ENCODE peak calls at places on chromosome 19, in nine cellular contexts. P is vagina, U is right lobe of liver, O is uterus, Q is Peyer's patch, C is body of pancreas, E is ovary, S is HCT116, W is K562. Y is an unnamed sample.

GRCh38 chr19:46776927-46777911 is 11.2 kb downstream of the SLC1A5 start:
- DNase-seq in W (peak; percentile 68), Q (no peak), E (no peak), C (no peak), U (no peak), O (no peak), S (no peak), P (no peak), Y (peak; percentile 51)

GRCh38 chr19:50025794-50026549 is at the start of gene ZNF473:
- DNase-seq in C (peak; percentile 95), S (no peak), E (peak; percentile 95), O (peak; percentile 93), W (peak; percentile 96), P (no peak), Q (peak; percentile 98), U (peak; percentile 95), Y (peak; percentile 98)

GRCh38 chr19:56125806-56126590 is 4.9 kb upstream of the ZNF787 start:
- DNase-seq in Q (no peak), O (no peak), W (peak; percentile 92), S (no peak), C (peak; percentile 81), E (no peak), P (no peak), U (no peak), Y (peak; percentile 97)

GRCh38 chr19:34669305-34669704 is 7.7 kb downstream of the SCGB2B2 start:
- DNase-seq in U (no peak), W (no peak), E (no peak), C (peak; percentile 86), Q (no peak), P (no peak), S (no peak), O (no peak), Y (no peak)

GRCh38 chr19:22814124-22814523 is 18.0 kb upstream of the ZNF723 start:
- DNase-seq in U (no peak), W (no peak), S (no peak), O (no peak), P (no peak), E (no peak), Q (no peak), C (no peak), Y (no peak)

GRCh38 chr19:5696196-5697021 is 6.3 kb downstream of the RPL36 start:
- DNase-seq in P (no peak), S (no peak), W (no peak), O (no peak), U (no peak), Q (no peak), C (no peak), E (no peak), Y (no peak)

GRCh38 chr19:57280165-57280912 is at the start of gene ZNF460:
- DNase-seq in Q (peak; percentile 99), S (peak; percentile 95), E (peak; percentile 98), W (peak; percentile 97), C (peak; percentile 96), O (peak; percentile 97), P (no peak), U (peak; percentile 97), Y (peak; percentile 99)

GRCh38 chr19:40281381-40282208 is 3.5 kb downstream of the AKT2 start:
- DNase-seq in E (peak; percentile 11), P (no peak), S (no peak), W (no peak), Q (no peak), O (no peak), U (no peak), C (no peak), Y (no peak)

GRCh38 chr19:47663435-47663910 is 49.7 kb upstream of the EHD2 start:
- DNase-seq in Q (no peak), U (no peak), P (no peak), E (no peak), S (no peak), O (no peak), W (no peak), C (no peak), Y (no peak)

GRCh38 chr19:12260861-12261260 is 33.8 kb downstream of the ZNF44 start:
- DNase-seq in U (no peak), Q (no peak), E (no peak), W (no peak), S (no peak), O (no peak), P (no peak), C (no peak), Y (no peak)

GRCh38 chr19:4361152-4362037 is 18.0 kb downstream of the MPND start:
- DNase-seq in C (no peak), W (no peak), U (no peak), P (no peak), E (peak; percentile 72), Q (no peak), O (no peak), S (no peak), Y (no peak)

GRCh38 chr19:50906217-50906616 is 5.0 kb downstream of the KLK4 start:
- DNase-seq in S (no peak), U (no peak), W (peak; percentile 67), E (no peak), P (no peak), C (peak; percentile 62), Q (peak; percentile 54), O (no peak), Y (peak; percentile 34)

GRCh38 chr19:3982701-3983541 is 2.3 kb downstream of the EEF2 start:
- DNase-seq in P (no peak), U (peak; percentile 59), O (no peak), C (no peak), S (no peak), Q (no peak), W (no peak), E (peak; percentile 52), Y (no peak)

GRCh38 chr19:42628411-42629135 is 33.8 kb upstream of the CEACAM8 start:
- DNase-seq in O (no peak), E (no peak), U (no peak), Q (no peak), S (no peak), W (no peak), P (no peak), C (no peak), Y (no peak)

GRCh38 chr19:55369651-55370304 is 485 bp downstream of the IL11 start:
- DNase-seq in P (no peak), W (peak; percentile 52), Q (no peak), C (no peak), U (no peak), O (no peak), S (no peak), E (no peak), Y (no peak)

GRCh38 chr19:49676136-49676689 is 858 bp upstream of the PRMT1 start:
- DNase-seq in P (no peak), C (peak; percentile 88), O (peak; percentile 86), Q (peak; percentile 93), S (peak; percentile 97), W (peak; percentile 94), U (peak; percentile 77), E (peak; percentile 91), Y (peak; percentile 96)

GRCh38 chr19:15137777-15138176 is 30.6 kb downstream of the SYDE1 start:
- DNase-seq in Q (no peak), P (no peak), E (no peak), C (no peak), U (no peak), O (no peak), W (no peak), S (no peak), Y (no peak)

GRCh38 chr19:7534531-7534980 is 961 bp upstream of the PNPLA6 start:
- DNase-seq in O (peak; percentile 71), P (no peak), S (no peak), U (no peak), E (peak; percentile 76), Q (peak; percentile 78), W (peak; percentile 57), C (peak; percentile 60), Y (no peak)

GRCh38 chr19:17260842-17261325 is 3.7 kb downstream of the USHBP1 start:
- DNase-seq in O (peak; percentile 66), W (peak; percentile 94), U (peak; percentile 88), C (peak; percentile 89), Q (peak; percentile 94), P (no peak), E (peak; percentile 78), S (peak; percentile 81), Y (peak; percentile 95)

GRCh38 chr19:46844067-46844489 is 6.6 kb downstream of the AP2S1 start:
- DNase-seq in W (peak; percentile 84), U (no peak), O (no peak), P (no peak), Q (no peak), C (no peak), E (no peak), S (no peak), Y (peak; percentile 66)

GRCh38 chr19:41316306-41316920 is 6.4 kb downstream of the CCDC97 start:
- DNase-seq in W (no peak), P (no peak), U (no peak), E (no peak), S (no peak), O (no peak), Q (no peak), C (no peak), Y (no peak)
- TF ChIP-seq POLR2A in W (no peak), P (no peak), U (no peak), E (no peak), S (no peak), O (no peak), Q (no peak), C (no peak), Y (no peak)

DNA sequence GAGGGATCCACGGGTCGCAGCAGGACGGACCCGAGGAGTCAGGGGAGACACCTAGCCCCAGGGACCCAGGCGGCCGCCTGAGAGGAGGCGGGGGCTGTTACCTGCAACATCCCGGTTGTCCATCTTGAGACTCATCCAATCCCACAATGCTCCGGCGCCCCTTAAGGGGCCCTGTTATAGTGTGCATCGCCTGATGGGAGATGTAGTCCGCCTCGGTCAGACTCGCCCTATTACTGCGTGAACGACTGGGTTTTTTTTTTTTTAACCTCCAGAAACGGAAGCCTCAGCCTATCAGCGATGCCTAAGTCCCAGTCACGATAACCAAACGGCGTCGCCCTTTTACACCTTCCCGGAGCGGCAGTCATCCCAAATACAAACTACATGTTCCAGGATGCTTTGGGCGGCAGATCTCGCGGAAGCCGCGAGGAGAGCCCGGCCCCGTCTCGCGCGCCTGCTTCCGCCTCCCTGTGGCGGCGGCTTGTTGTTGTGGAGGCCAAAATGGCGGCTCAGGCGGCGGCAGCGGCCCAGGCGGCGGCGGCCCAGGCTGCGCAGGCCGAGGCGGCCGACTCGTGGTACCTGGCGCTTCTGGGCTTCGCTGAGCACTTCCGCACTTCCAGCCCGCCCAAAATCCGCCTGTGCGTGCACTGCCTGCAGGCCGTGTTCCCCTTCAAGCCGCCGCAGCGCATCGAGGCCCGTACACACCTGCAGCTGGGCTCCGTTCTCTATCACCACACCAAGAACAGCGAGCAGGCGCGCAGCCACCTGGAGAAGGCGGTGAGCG is at the start of the genes MAU2 and SUGP1:
- DNase-seq in E (peak; percentile 86), U (peak; percentile 90), C (peak; percentile 89), S (peak; percentile 87), O (peak; percentile 88), W (peak; percentile 94), P (no peak), Q (peak; percentile 95), Y (peak; percentile 98)
- TF ChIP-seq POLR2A in E (peak; percentile 20), U (peak; percentile 69), C (peak; percentile 56), S (peak; percentile 72), O (peak; percentile 29), W (peak; percentile 84), P (no peak), Q (peak; percentile 59), Y (peak; percentile 82)

GRCh38 chr19:1855040-1855827 is 7.0 kb upstream of the REXO1 start:
- DNase-seq in C (peak; percentile 81), E (peak; percentile 70), Q (peak; percentile 97), S (peak; percentile 64), W (peak; percentile 94), P (no peak), U (peak; percentile 91), O (peak; percentile 57), Y (peak; percentile 98)
- TF ChIP-seq POLR2A in C (no peak), E (no peak), Q (peak; percentile 50), S (no peak), W (peak; percentile 71), P (no peak), U (peak; percentile 50), O (peak; percentile 19), Y (peak; percentile 85)

GRCh38 chr19:802497-802887 is 5.2 kb downstream of the PTBP1 start:
- DNase-seq in U (no peak), S (no peak), E (no peak), C (no peak), W (no peak), Q (no peak), P (no peak), O (no peak), Y (no peak)
- TF ChIP-seq POLR2A in U (no peak), S (no peak), E (no peak), C (no peak), W (no peak), Q (no peak), P (no peak), O (no peak), Y (no peak)